ENCODE peak calls at places on chromosomes 5 and 9, in six cellular contexts. Y is naive thymus-derived CD8-positive, alpha-beta T cell; U is activated CD4-positive, alpha-beta T cell treated with anti-CD3 and anti-CD28 coated beads for 24 hours; G is OCI-LY7; Z is left ventricle myocardium superior; V is posterior cingulate gyrus. D is an unnamed sample.
A peak's percentile ranks its signal among the peaks of the same experiment; 100 is the strongest.

GRCh38 chr5:77957516-77957915 is 181.4 kb upstream of the TBCA start:
- DNase-seq in Y (no peak), U (no peak), G (no peak), Z (peak; percentile 26), V (no peak), D (no peak)

GRCh38 chr5:81525690-81526089 is 131.8 kb upstream of the ACOT12 start:
- DNase-seq in Y (no peak), U (no peak), G (peak; percentile 27), Z (no peak), V (no peak), D (no peak)

GRCh38 chr9:76987594-76988200 is 31.8 kb upstream of the FOXB2 start:
- DNase-seq in Y (no peak), U (no peak), G (peak; percentile 22), Z (no peak), V (peak; percentile 70), D (peak; percentile 30)

GRCh38 chr9:3963266-3964019 is 336.4 kb downstream of the GLIS3 start:
- DNase-seq in Y (no peak), U (no peak), G (no peak), Z (no peak), V (no peak), D (no peak)

GRCh38 chr5:133265720-133266575 is 214.1 kb downstream of the HSPA4 start:
- DNase-seq in Y (no peak), U (no peak), G (no peak), Z (no peak), V (no peak), D (no peak)

GRCh38 chr5:144697847-144698262 is 527.2 kb downstream of the KCTD16 start:
- DNase-seq in Y (no peak), U (no peak), G (no peak), Z (no peak), V (no peak), D (no peak)

GRCh38 chr9:20790721-20791120 is 106.7 kb downstream of the FOCAD start:
- DNase-seq in Y (no peak), U (no peak), G (no peak), Z (no peak), V (no peak), D (no peak)

GRCh38 chr9:137470785-137471184 is 11.7 kb upstream of the NSMF start:
- DNase-seq in Y (no peak), U (no peak), G (no peak), Z (no peak), V (no peak), D (no peak)

GRCh38 chr9:26870292-26870691 is 22.3 kb downstream of the CAAP1 start:
- DNase-seq in Y (no peak), U (no peak), G (no peak), Z (no peak), V (no peak), D (no peak)

GRCh38 chr5:171630047-171630669 is 155.5 kb upstream of the SMIM23 start:
- DNase-seq in Y (no peak), U (no peak), G (no peak), Z (peak; percentile 75), V (no peak), D (no peak)

GRCh38 chr5:172443441-172444109 is 10.8 kb downstream of the SH3PXD2B start:
- DNase-seq in Y (no peak), U (peak; percentile 58), G (no peak), Z (peak; percentile 88), V (no peak), D (no peak)

GRCh38 chr9:126398403-126399058 is 71.9 kb downstream of the MVB12B start:
- DNase-seq in Y (peak; percentile 71), U (peak; percentile 60), G (peak; percentile 54), Z (peak; percentile 89), V (peak; percentile 93), D (peak; percentile 82)

GRCh38 chr9:1726993-1727759 is 288.0 kb upstream of the SMARCA2 start:
- DNase-seq in Y (no peak), U (no peak), G (no peak), Z (no peak), V (no peak), D (no peak)

GRCh38 chr9:131624636-131625241 is 79.4 kb downstream of the PRRT1B start:
- DNase-seq in Y (no peak), U (no peak), G (no peak), Z (peak; percentile 74), V (no peak), D (no peak)

GRCh38 chr5:64811050-64811640 is 42.4 kb downstream of the CWC27 start:
- DNase-seq in Y (no peak), U (no peak), G (peak; percentile 65), Z (no peak), V (no peak), D (no peak)

GRCh38 chr5:107652839-107653607 is 17.7 kb downstream of the EFNA5 start:
- DNase-seq in Y (no peak), U (no peak), G (no peak), Z (no peak), V (no peak), D (no peak)

GRCh38 chr5:127419007-127419406 is 98.4 kb upstream of the PRRC1 start:
- DNase-seq in Y (no peak), U (no peak), G (no peak), Z (no peak), V (no peak), D (no peak)

GRCh38 chr5:457195-457961 is 14.4 kb downstream of the EXOC3 start:
- DNase-seq in Y (no peak), U (no peak), G (no peak), Z (peak; percentile 21), V (no peak), D (no peak)

GRCh38 chr9:85960688-85961093 is 19.7 kb downstream of the NAA35 start:
- DNase-seq in Y (no peak), U (no peak), G (no peak), Z (no peak), V (no peak), D (no peak)

GRCh38 chr9:21995652-21996275 is 1.2 kb downstream of the CDKN2B-AS1 start:
- DNase-seq in Y (no peak), U (no peak), G (peak; percentile 71), Z (peak; percentile 71), V (peak; percentile 44), D (no peak)

GRCh38 chr9:126395439-126396212 is 69.0 kb downstream of the MVB12B start:
- DNase-seq in Y (no peak), U (no peak), G (no peak), Z (no peak), V (no peak), D (peak; percentile 45)

GRCh38 chr9:126677188-126678084 is 63.7 kb downstream of the LMX1B start:
- DNase-seq in Y (no peak), U (no peak), G (no peak), Z (no peak), V (no peak), D (no peak)

GRCh38 chr5:102766295-102767090 is 11.4 kb downstream of the PAM start:
- DNase-seq in Y (no peak), U (no peak), G (no peak), Z (no peak), V (no peak), D (no peak)

GRCh38 chr5:130528474-130528873 is 624.2 kb downstream of the CHSY3 start:
- DNase-seq in Y (no peak), U (no peak), G (no peak), Z (no peak), V (no peak), D (no peak)

GRCh38 chr9:6232546-6232945 is 16.9 kb downstream of the IL33 start:
- DNase-seq in Y (no peak), U (no peak), G (no peak), Z (no peak), V (no peak), D (no peak)